ENCODE peak calls at places on chromosomes 7 and 10, in five cellular contexts. P, X, N, K and G are unnamed samples.

GRCh38 chr10:69065406-69066361 is 22.2 kb upstream of the SRGN start:
- DNase-seq in P (peak), K (no peak), X (no peak), N (no peak), G (no peak)

GRCh38 chr10:79065853-79066252 is 2.9 kb upstream of the ZMIZ1 start:
- DNase-seq in N (no peak), X (no peak), K (no peak), P (no peak), G (no peak)

GRCh38 chr10:63901228-63901627 is 380.0 kb downstream of the REEP3 start:
- DNase-seq in X (no peak), N (no peak), K (no peak), P (no peak), G (no peak)

GRCh38 chr7:134632937-134633540 is 13.6 kb upstream of the BPGM start:
- DNase-seq in N (no peak), P (peak), X (no peak), K (no peak), G (no peak)

GRCh38 chr7:106108988-106109387 is 3.1 kb downstream of the SYPL1 start:
- DNase-seq in N (no peak), K (no peak), X (no peak), P (no peak), G (no peak)

GRCh38 chr10:59622320-59622901 is 87.2 kb downstream of the SLC16A9 start:
- DNase-seq in P (peak), K (peak), N (no peak), X (peak), G (no peak)

GRCh38 chr7:83410989-83411591 is 237.8 kb downstream of the SEMA3E start:
- DNase-seq in X (peak), K (no peak), P (peak), N (no peak), G (no peak)

GRCh38 chr10:2870654-2871053 is 196.7 kb upstream of the PFKP start:
- DNase-seq in X (no peak), P (no peak), N (no peak), K (no peak), G (no peak)

GRCh38 chr10:127945335-127945734 is 38.4 kb downstream of the PTPRE start:
- DNase-seq in X (no peak), P (peak), N (peak), K (no peak), G (no peak)

GRCh38 chr10:114821915-114822770 is 563 bp downstream of the FHIP2A start:
- DNase-seq in X (peak), P (peak), N (peak), K (peak), G (no peak)

GRCh38 chr7:4958477-4959301 is at the start of gene MMD2:
- DNase-seq in K (no peak), N (no peak), P (no peak), X (no peak), G (no peak)

GRCh38 chr10:79321494-79321882 is 25.8 kb upstream of the PPIF start:
- DNase-seq in P (no peak), N (no peak), K (no peak), X (no peak), G (no peak)

GRCh38 chr10:123428302-123428701 is 237.9 kb upstream of the GPR26 start:
- DNase-seq in P (no peak), X (no peak), N (no peak), K (no peak), G (no peak)

GRCh38 chr7:157211710-157212109 is 73.0 kb downstream of the UBE3C start:
- DNase-seq in P (peak), X (no peak), N (no peak), K (no peak), G (no peak)

GRCh38 chr10:16854623-16855022 is 37.4 kb upstream of the RSU1 start:
- DNase-seq in P (no peak), K (no peak), X (no peak), N (no peak), G (no peak)

GRCh38 chr7:150307129-150307528 is 16.0 kb upstream of the LRRC61 start:
- DNase-seq in N (no peak), K (no peak), X (no peak), P (no peak), G (no peak)

GRCh38 chr7:17299477-17299991 is 1.1 kb downstream of the AHR start:
- DNase-seq in P (no peak), N (no peak), X (no peak), K (no peak), G (no peak)

GRCh38 chr7:126698446-126698845 is 554.3 kb downstream of the GRM8 start:
- DNase-seq in X (no peak), K (no peak), N (no peak), P (no peak), G (no peak)

GRCh38 chr7:128853691-128854298 is 8.9 kb upstream of the ATP6V1F start:
- DNase-seq in N (no peak), K (no peak), X (no peak), P (no peak), G (no peak)

GRCh38 chr10:48454302-48455054 is 148.0 kb downstream of the MAPK8 start:
- DNase-seq in K (peak), P (peak), X (no peak), N (peak), G (no peak)

GRCh38 chr7:1046722-1047679 is 2.7 kb downstream of the GPR146 start:
- DNase-seq in N (no peak), K (no peak), P (peak), X (no peak), G (no peak)

GRCh38 chr7:99258501-99258900 is 14.1 kb upstream of the MYH16 start:
- DNase-seq in N (no peak), K (no peak), X (no peak), P (no peak), G (no peak)

GRCh38 chr7:20828947-20829346 is 42.3 kb upstream of the SP8 start:
- DNase-seq in K (no peak), X (no peak), P (no peak), N (no peak), G (no peak)

GRCh38 chr7:88042157-88042556 is 108.1 kb downstream of the ADAM22 start:
- DNase-seq in P (no peak), N (no peak), K (no peak), X (no peak), G (no peak)

GRCh38 chr7:1275685-1276424 is 43.2 kb downstream of the UNCX start:
- DNase-seq in K (no peak), P (no peak), X (no peak), N (no peak), G (no peak)

GRCh38 chr7:51606601-51607154 is 290.1 kb upstream of the COBL start:
- DNase-seq in X (no peak), N (no peak), P (no peak), K (no peak), G (no peak)

GRCh38 chr10:102580230-102580629 is 64.0 kb upstream of the TRIM8 start:
- DNase-seq in K (no peak), X (no peak), P (no peak), N (no peak), G (no peak)

GRCh38 chr7:39950473-39951155 is 558 bp downstream of the CDK13 start:
- DNase-seq in K (peak), N (peak), X (no peak), P (peak), G (no peak)

GRCh38 chr7:3302681-3303320 is 1.7 kb downstream of the SDK1 start:
- DNase-seq in X (no peak), N (no peak), K (no peak), P (no peak), G (no peak)

GRCh38 chr7:3301831-3302618 is 973 bp downstream of the SDK1 start:
- DNase-seq in P (peak), N (peak), K (peak), X (no peak), G (no peak)

GRCh38 chr7:3300221-3300650 is 816 bp upstream of the SDK1 start:
- DNase-seq in K (no peak), N (peak), P (peak), X (no peak), G (no peak)

GRCh38 chr7:3300651-3301471 is at the start of gene SDK1:
- DNase-seq in N (peak), X (peak), P (peak), K (peak), G (peak)

GRCh38 chr7:3301472-3301778 is 373 bp downstream of the SDK1 start:
- DNase-seq in K (no peak), P (no peak), N (no peak), X (no peak), G (no peak)
- TF ChIP-seq CTCF in K (no peak), P (no peak), N (no peak), X (no peak), G (no peak)

GRCh38 chr7:112452102-112452888 is 2.0 kb downstream of the IFRD1 start:
- DNase-seq in P (peak), K (no peak), X (peak), N (peak), G (no peak)
- TF ChIP-seq CTCF in P (no peak), K (peak), X (no peak), N (no peak), G (no peak)

DNA sequence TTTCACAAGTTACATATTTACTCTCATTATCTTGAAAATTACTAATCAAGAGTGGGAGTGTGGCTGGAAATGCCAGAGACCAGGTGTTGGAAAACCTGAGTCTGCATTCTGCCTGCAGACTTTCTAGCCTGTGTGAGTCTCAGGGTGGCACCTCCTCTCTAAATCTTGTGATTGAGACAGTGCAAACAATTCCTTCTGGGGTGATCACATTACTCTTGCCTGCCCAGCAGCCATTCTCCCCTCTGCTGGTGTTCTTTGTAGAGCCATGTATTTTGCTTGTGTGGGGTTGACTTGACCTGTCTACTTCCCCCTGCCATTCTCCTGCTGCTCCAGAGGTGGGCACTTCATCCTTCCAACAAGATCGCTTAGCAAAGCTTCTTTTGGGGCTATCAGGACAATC is 101.1 kb downstream of the RAPGEF5 start:
- DNase-seq in N (no peak), X (no peak), P (peak), K (no peak), G (no peak)
- TF ChIP-seq CTCF in N (no peak), X (no peak), P (peak), K (no peak), G (no peak)

GRCh38 chr10:125023269-125023668 is 81.3 kb downstream of the ZRANB1 start:
- DNase-seq in K (no peak), N (no peak), X (no peak), P (peak), G (no peak)
- TF ChIP-seq CTCF in K (no peak), N (no peak), X (no peak), P (no peak), G (no peak)

GRCh38 chr7:31763548-31763947 is 76.5 kb downstream of the PPP1R17 start:
- DNase-seq in K (no peak), N (no peak), X (no peak), P (no peak), G (no peak)
- TF ChIP-seq CTCF in K (peak), N (no peak), X (no peak), P (no peak), G (no peak)

GRCh38 chr10:125159932-125160855 is at the start of gene CTBP2:
- DNase-seq in N (peak), P (peak), X (peak), K (peak), G (no peak)

GRCh38 chr10:125159486-125159931 is 854 bp downstream of the CTBP2 start:
- DNase-seq in N (peak), P (peak), X (no peak), K (no peak), G (no peak)

GRCh38 chr10:125162181-125162906 is 2.0 kb upstream of the CTBP2 start:
- DNase-seq in N (peak), X (no peak), K (peak), P (peak), G (no peak)

GRCh38 chr10:125160856-125161569 is 650 bp upstream of the CTBP2 start:
- DNase-seq in X (peak), N (peak), P (peak), K (peak), G (no peak)

GRCh38 chr10:125161570-125162139 is 1.3 kb upstream of the CTBP2 start:
- DNase-seq in N (no peak), X (no peak), P (peak), K (no peak), G (no peak)
- TF ChIP-seq CTCF in N (peak), X (no peak), P (peak), K (peak), G (no peak)